ENCODE peak calls at places on chromosomes 1 and 21, in nine cellular contexts. F is mucosa of descending colon; U is natural killer cell; Q is heart left ventricle; H is CD8-positive, alpha-beta T cell; C is right lobe of liver; Z is gastrocnemius medialis; R is IMR-90; S is heart right ventricle. G is an unnamed sample.

GRCh38 chr1:54565113-54565501 is 17.1 kb downstream of the ACOT11 start:
- ATAC-seq in U (no peak), R (no peak), C (peak; percentile 81), Q (no peak), S (no peak), Z (no peak), F (peak; percentile 62), H (no peak), G (no peak)

GRCh38 chr1:41102208-41102607 is 80.7 kb upstream of the SLFNL1 start:
- ATAC-seq in R (peak; percentile 95), F (peak; percentile 96), U (no peak), H (no peak), C (peak; percentile 97), Z (peak; percentile 96), S (peak; percentile 89), Q (peak; percentile 94), G (peak; percentile 96)

GRCh38 chr1:221217029-221217428 is 337.8 kb downstream of the HLX start:
- ATAC-seq in Q (peak; percentile 74), S (peak; percentile 86), C (no peak), H (no peak), U (no peak), R (peak; percentile 70), Z (peak; percentile 66), F (no peak), G (peak; percentile 58)

GRCh38 chr1:38852780-38853179 is 6.8 kb downstream of the RRAGC start:
- ATAC-seq in Q (no peak), H (no peak), U (no peak), C (no peak), S (no peak), Z (no peak), R (no peak), F (no peak), G (no peak)

GRCh38 chr1:230883964-230884363 is 15.6 kb upstream of the C1orf198 start:
- ATAC-seq in Z (no peak), Q (peak; percentile 49), R (peak; percentile 52), H (no peak), U (no peak), F (no peak), S (peak; percentile 55), C (no peak), G (peak; percentile 49)

GRCh38 chr1:167331650-167332049 is 111.0 kb downstream of the POU2F1 start:
- ATAC-seq in U (no peak), F (no peak), H (no peak), R (no peak), Q (no peak), C (peak; percentile 16), S (no peak), Z (no peak), G (no peak)

GRCh38 chr1:2251786-2252185 is 23.7 kb downstream of the SKI start:
- ATAC-seq in R (no peak), F (no peak), C (peak; percentile 32), Q (peak; percentile 85), U (no peak), S (peak; percentile 66), Z (peak; percentile 54), H (no peak), G (no peak)

GRCh38 chr1:162631546-162632233 is 574 bp upstream of the DDR2 start:
- ATAC-seq in R (peak; percentile 72), Z (no peak), U (no peak), Q (peak; percentile 86), F (peak; percentile 47), C (peak; percentile 50), H (no peak), S (peak; percentile 87), G (peak; percentile 77)

GRCh38 chr1:26290061-26290415 is 10.2 kb downstream of the SH3BGRL3 start:
- ATAC-seq in F (peak; percentile 2), Z (no peak), U (peak; percentile 46), H (peak; percentile 9), S (no peak), C (peak; percentile 38), Q (no peak), R (no peak), G (no peak)

GRCh38 chr1:244150665-244151064 is 99.6 kb downstream of the ZBTB18 start:
- ATAC-seq in H (no peak), S (no peak), U (no peak), R (no peak), C (no peak), Q (no peak), Z (no peak), F (no peak), G (no peak)

GRCh38 chr1:241823925-241824324 is 24.1 kb upstream of the EXO1 start:
- ATAC-seq in Z (no peak), F (no peak), C (no peak), S (no peak), H (no peak), Q (no peak), U (no peak), R (no peak), G (no peak)

GRCh38 chr1:167077868-167078210 is 12.3 kb downstream of the GPA33 start:
- ATAC-seq in Q (peak; percentile 76), Z (no peak), R (no peak), S (peak; percentile 36), U (no peak), C (no peak), H (no peak), F (no peak), G (no peak)

GRCh38 chr1:21631944-21632887 is 36.9 kb downstream of the RAP1GAP start:
- ATAC-seq in R (peak; percentile 17), Z (no peak), U (no peak), S (no peak), H (no peak), Q (no peak), C (peak; percentile 3), F (peak; percentile 78), G (no peak)

GRCh38 chr1:245856944-245857531 is 650.0 kb downstream of the SMYD3 start:
- ATAC-seq in R (peak; percentile 64), U (no peak), S (no peak), C (no peak), Z (no peak), F (no peak), Q (no peak), H (no peak), G (no peak)

GRCh38 chr1:206503591-206504362 is 3.6 kb upstream of the RASSF5 start:
- ATAC-seq in Z (peak; percentile 84), H (peak; percentile 28), F (peak; percentile 32), C (no peak), R (peak; percentile 67), S (peak; percentile 23), U (peak; percentile 54), Q (peak; percentile 70), G (peak; percentile 61)

GRCh38 chr1:52904590-52905375 is 16.8 kb downstream of the ECHDC2 start:
- ATAC-seq in F (peak; percentile 66), S (peak; percentile 54), H (peak; percentile 76), R (peak; percentile 66), Z (peak; percentile 29), C (no peak), Q (peak; percentile 47), U (peak; percentile 76), G (no peak)
- TF ChIP-seq CTCF in F (no peak), S (peak; percentile 30), H (peak; percentile 20), R (peak; percentile 35), Z (peak; percentile 36), C (peak; percentile 27), Q (peak; percentile 16), U (no peak), G (no peak)

GRCh38 chr1:92481598-92482403 is 4.9 kb downstream of the GFI1 start:
- ATAC-seq in S (no peak), F (no peak), C (no peak), Z (no peak), H (no peak), R (no peak), Q (no peak), U (no peak), G (no peak)

GRCh38 chr1:92478393-92478792 is 8.3 kb downstream of the GFI1 start:
- ATAC-seq in Z (no peak), F (no peak), R (no peak), S (no peak), Q (no peak), H (no peak), C (no peak), U (peak; percentile 29), G (no peak)

GRCh38 chr1:92479587-92479986 is 7.1 kb downstream of the GFI1 start:
- ATAC-seq in U (no peak), Z (no peak), C (no peak), Q (no peak), R (no peak), H (no peak), S (no peak), F (no peak), G (no peak)

GRCh38 chr1:92480813-92481597 is 5.7 kb downstream of the GFI1 start:
- ATAC-seq in H (no peak), Z (no peak), F (peak; percentile 3), R (no peak), Q (peak; percentile 19), S (no peak), U (no peak), C (no peak), G (no peak)

GRCh38 chr1:92480200-92480812 is 6.4 kb downstream of the GFI1 start:
- ATAC-seq in S (no peak), H (no peak), Z (no peak), C (no peak), Q (peak; percentile 5), R (no peak), U (no peak), F (peak; percentile 14), G (no peak)
- TF ChIP-seq CTCF in S (no peak), H (no peak), Z (no peak), C (no peak), Q (no peak), R (no peak), U (no peak), F (no peak), G (no peak)

GRCh38 chr1:203034422-203035110 is 8.3 kb downstream of the PPFIA4 start:
- ATAC-seq in Q (no peak), F (no peak), C (no peak), Z (no peak), U (no peak), H (no peak), S (no peak), R (no peak), G (no peak)

GRCh38 chr1:203037509-203038190 is 11.4 kb downstream of the PPFIA4 start:
- ATAC-seq in Z (peak; percentile 19), H (no peak), S (peak; percentile 0), R (peak; percentile 10), F (no peak), Q (peak; percentile 9), C (no peak), U (no peak), G (no peak)

GRCh38 chr1:203036537-203036936 is 10.2 kb downstream of the PPFIA4 start:
- ATAC-seq in H (no peak), U (no peak), C (no peak), S (no peak), Q (no peak), Z (no peak), R (no peak), F (no peak), G (no peak)

GRCh38 chr1:203035111-203036000 is 9.1 kb downstream of the PPFIA4 start:
- ATAC-seq in R (no peak), S (no peak), Z (peak; percentile 37), C (no peak), Q (no peak), U (no peak), H (no peak), F (no peak), G (no peak)

GRCh38 chr1:203036135-203036534 is 9.8 kb downstream of the PPFIA4 start:
- ATAC-seq in C (no peak), S (no peak), R (no peak), U (no peak), Q (no peak), Z (no peak), F (no peak), H (no peak), G (no peak)
- TF ChIP-seq CTCF in C (no peak), S (no peak), R (no peak), U (no peak), Q (no peak), Z (no peak), F (no peak), H (no peak), G (no peak)

GRCh38 chr21:30491963-30492428 is at the start of gene KRTAP19-3:
- ATAC-seq in F (no peak), R (no peak), S (no peak), Q (no peak), U (no peak), Z (peak; percentile 69), C (no peak), H (no peak), G (no peak)
- TF ChIP-seq CTCF in F (no peak), R (no peak), S (no peak), Q (no peak), U (no peak), Z (no peak), C (no peak), H (no peak), G (no peak)